ENCODE peak calls at places on chromosomes 6 and 20, in six cellular contexts. One of them, this sample, is unnamed.

GRCh38 chr20:47551841-47552240 is 50.2 kb downstream of the NCOA3 start:
- DNase-seq in BJ: no peak
- DNase-seq in heart left ventricle: no peak
- DNase-seq in astrocyte of the spinal cord: no peak
- DNase-seq in neural progenitor cell: no peak
- DNase-seq in PC-9: no peak
- DNase-seq in this sample: no peak

GRCh38 chr6:135289816-135290215 is 108.7 kb downstream of the MYB start:
- DNase-seq in astrocyte of the spinal cord: no peak
- DNase-seq in PC-9: no peak
- DNase-seq in neural progenitor cell: no peak
- DNase-seq in BJ: no peak
- DNase-seq in heart left ventricle: no peak
- DNase-seq in this sample: no peak

GRCh38 chr6:88919032-88919431 is 44.4 kb downstream of the RNGTT start:
- DNase-seq in BJ: no peak
- DNase-seq in PC-9: no peak
- DNase-seq in heart left ventricle: no peak
- DNase-seq in neural progenitor cell: no peak
- DNase-seq in astrocyte of the spinal cord: no peak
- DNase-seq in this sample: no peak

GRCh38 chr6:122153530-122153929 is 245.9 kb upstream of the HSF2 start:
- DNase-seq in heart left ventricle: no peak
- DNase-seq in neural progenitor cell: peak; percentile 23
- DNase-seq in astrocyte of the spinal cord: no peak
- DNase-seq in BJ: no peak
- DNase-seq in PC-9: no peak
- DNase-seq in this sample: no peak

GRCh38 chr20:23042270-23042669 is 7.2 kb downstream of the SSTR4 start:
- DNase-seq in astrocyte of the spinal cord: no peak
- DNase-seq in heart left ventricle: no peak
- DNase-seq in neural progenitor cell: peak; percentile 27
- DNase-seq in PC-9: no peak
- DNase-seq in BJ: no peak
- DNase-seq in this sample: no peak

GRCh38 chr20:11852801-11853200 is 64.9 kb upstream of the BTBD3 start:
- DNase-seq in PC-9: no peak
- DNase-seq in BJ: no peak
- DNase-seq in astrocyte of the spinal cord: no peak
- DNase-seq in neural progenitor cell: no peak
- DNase-seq in heart left ventricle: no peak
- DNase-seq in this sample: no peak

GRCh38 chr20:52552181-52552872 is 360.7 kb upstream of the ZFP64 start:
- DNase-seq in BJ: peak; percentile 26
- DNase-seq in PC-9: no peak
- DNase-seq in heart left ventricle: no peak
- DNase-seq in neural progenitor cell: no peak
- DNase-seq in astrocyte of the spinal cord: peak; percentile 35
- DNase-seq in this sample: no peak

GRCh38 chr6:137707038-137707589 is 159.9 kb upstream of the TNFAIP3 start:
- DNase-seq in BJ: no peak
- DNase-seq in heart left ventricle: no peak
- DNase-seq in astrocyte of the spinal cord: no peak
- DNase-seq in neural progenitor cell: no peak
- DNase-seq in PC-9: no peak
- DNase-seq in this sample: no peak

GRCh38 chr6:75135447-75135846 is 70.4 kb downstream of the COL12A1 start:
- DNase-seq in heart left ventricle: no peak
- DNase-seq in astrocyte of the spinal cord: no peak
- DNase-seq in BJ: peak; percentile 60
- DNase-seq in PC-9: no peak
- DNase-seq in neural progenitor cell: no peak
- DNase-seq in this sample: no peak

DNA sequence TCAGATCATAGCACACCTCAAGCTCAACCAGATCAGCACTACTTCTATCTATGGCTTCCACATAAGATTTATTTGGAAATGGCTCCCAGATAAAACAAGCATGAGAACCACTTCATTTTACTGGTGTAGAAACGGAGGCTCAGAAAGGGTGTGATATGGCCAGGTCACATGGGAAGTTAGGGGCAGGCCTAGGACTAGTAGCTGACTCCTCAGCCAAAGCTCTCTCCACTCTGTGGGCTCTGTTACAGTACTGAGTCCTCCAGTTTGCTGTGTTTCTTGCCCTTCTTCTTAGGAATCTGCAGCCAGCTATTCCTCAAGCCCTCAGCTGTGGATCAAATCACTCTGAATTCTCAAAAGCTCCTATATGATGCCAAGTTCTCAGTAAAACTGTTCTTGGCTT is 42.4 kb upstream of the ADGRF1 start:
- DNase-seq in heart left ventricle: no peak
- DNase-seq in BJ: no peak
- DNase-seq in PC-9: no peak
- DNase-seq in astrocyte of the spinal cord: no peak
- DNase-seq in neural progenitor cell: no peak
- DNase-seq in this sample: no peak
- TF ChIP-seq CTCF in heart left ventricle: no peak
- TF ChIP-seq CTCF in BJ: no peak
- TF ChIP-seq CTCF in PC-9: no peak
- TF ChIP-seq CTCF in astrocyte of the spinal cord: no peak
- TF ChIP-seq CTCF in neural progenitor cell: no peak
- TF ChIP-seq CTCF in this sample: no peak

GRCh38 chr6:3355011-3355357 is 96.2 kb downstream of the PSMG4 start:
- DNase-seq in neural progenitor cell: no peak
- DNase-seq in BJ: no peak
- DNase-seq in astrocyte of the spinal cord: no peak
- DNase-seq in PC-9: no peak
- DNase-seq in heart left ventricle: no peak
- DNase-seq in this sample: no peak

GRCh38 chr6:3357669-3358068 is 98.9 kb downstream of the PSMG4 start:
- DNase-seq in PC-9: no peak
- DNase-seq in BJ: no peak
- DNase-seq in neural progenitor cell: no peak
- DNase-seq in astrocyte of the spinal cord: no peak
- DNase-seq in heart left ventricle: no peak
- DNase-seq in this sample: no peak

GRCh38 chr6:3355358-3356055 is 96.8 kb downstream of the PSMG4 start:
- DNase-seq in PC-9: peak; percentile 34
- DNase-seq in neural progenitor cell: peak; percentile 48
- DNase-seq in BJ: no peak
- DNase-seq in astrocyte of the spinal cord: peak; percentile 62
- DNase-seq in heart left ventricle: no peak
- DNase-seq in this sample: no peak

GRCh38 chr6:3356824-3357420 is 98.2 kb downstream of the PSMG4 start:
- DNase-seq in BJ: no peak
- DNase-seq in astrocyte of the spinal cord: no peak
- DNase-seq in heart left ventricle: no peak
- DNase-seq in PC-9: no peak
- DNase-seq in neural progenitor cell: no peak
- DNase-seq in this sample: no peak

GRCh38 chr6:3356056-3356823 is 97.5 kb downstream of the PSMG4 start:
- DNase-seq in PC-9: peak; percentile 64
- DNase-seq in BJ: no peak
- DNase-seq in neural progenitor cell: peak; percentile 92
- DNase-seq in astrocyte of the spinal cord: peak; percentile 77
- DNase-seq in heart left ventricle: peak; percentile 73
- DNase-seq in this sample: peak; percentile 73
- H3K4me3 ChIP-seq in PC-9: peak overlapping the region; percentile 56
- H3K4me3 ChIP-seq in BJ: peak overlapping the region; percentile 35
- H3K4me3 ChIP-seq in neural progenitor cell: peak overlapping the region; percentile 4
- H3K4me3 ChIP-seq in astrocyte of the spinal cord: peak overlapping the region; percentile 34
- H3K4me3 ChIP-seq in heart left ventricle: peak overlapping the region; percentile 50
- H3K4me3 ChIP-seq in this sample: peak overlapping the region; percentile 55

GRCh38 chr6:45789238-45789637 is 226.4 kb downstream of the CLIC5 start:
- DNase-seq in PC-9: no peak
- DNase-seq in astrocyte of the spinal cord: no peak
- DNase-seq in neural progenitor cell: no peak
- DNase-seq in heart left ventricle: no peak
- DNase-seq in BJ: no peak
- DNase-seq in this sample: no peak
- TF ChIP-seq CTCF in PC-9: no peak
- TF ChIP-seq CTCF in astrocyte of the spinal cord: no peak
- TF ChIP-seq CTCF in neural progenitor cell: no peak
- TF ChIP-seq CTCF in heart left ventricle: no peak
- TF ChIP-seq CTCF in BJ: no peak
- TF ChIP-seq CTCF in this sample: peak; percentile 1

GRCh38 chr20:1185781-1186334 is 1.1 kb upstream of the TMEM74B start:
- DNase-seq in BJ: no peak
- DNase-seq in astrocyte of the spinal cord: peak; percentile 7
- DNase-seq in PC-9: peak; percentile 56
- DNase-seq in neural progenitor cell: peak; percentile 83
- DNase-seq in heart left ventricle: no peak
- DNase-seq in this sample: peak; percentile 57

GRCh38 chr20:1185316-1185741 is 548 bp upstream of the TMEM74B start:
- DNase-seq in heart left ventricle: no peak
- DNase-seq in BJ: no peak
- DNase-seq in PC-9: peak; percentile 23
- DNase-seq in neural progenitor cell: peak; percentile 65
- DNase-seq in astrocyte of the spinal cord: no peak
- DNase-seq in this sample: no peak

GRCh38 chr20:1183153-1183552 is 1.6 kb downstream of the TMEM74B start:
- DNase-seq in PC-9: no peak
- DNase-seq in astrocyte of the spinal cord: no peak
- DNase-seq in heart left ventricle: no peak
- DNase-seq in BJ: no peak
- DNase-seq in neural progenitor cell: no peak
- DNase-seq in this sample: no peak

GRCh38 chr20:1184260-1184637 is 532 bp downstream of the TMEM74B start:
- DNase-seq in neural progenitor cell: no peak
- DNase-seq in BJ: no peak
- DNase-seq in PC-9: no peak
- DNase-seq in astrocyte of the spinal cord: no peak
- DNase-seq in heart left ventricle: no peak
- DNase-seq in this sample: no peak

GRCh38 chr20:1184638-1185315 is at the start of gene TMEM74B:
- DNase-seq in PC-9: no peak
- DNase-seq in heart left ventricle: no peak
- DNase-seq in neural progenitor cell: peak; percentile 50
- DNase-seq in astrocyte of the spinal cord: no peak
- DNase-seq in BJ: no peak
- DNase-seq in this sample: no peak
- H3K4me3 ChIP-seq in PC-9: peak within 1 kb of the TSS; percentile 11
- H3K4me3 ChIP-seq in heart left ventricle: peak within 1 kb of the TSS; percentile 60
- H3K4me3 ChIP-seq in neural progenitor cell: peak within 1 kb of the TSS; percentile 75
- H3K4me3 ChIP-seq in astrocyte of the spinal cord: peak within 1 kb of the TSS; percentile 27
- H3K4me3 ChIP-seq in BJ: peak within 1 kb of the TSS; percentile 35
- H3K4me3 ChIP-seq in this sample: peak within 1 kb of the TSS; percentile 11

DNA sequence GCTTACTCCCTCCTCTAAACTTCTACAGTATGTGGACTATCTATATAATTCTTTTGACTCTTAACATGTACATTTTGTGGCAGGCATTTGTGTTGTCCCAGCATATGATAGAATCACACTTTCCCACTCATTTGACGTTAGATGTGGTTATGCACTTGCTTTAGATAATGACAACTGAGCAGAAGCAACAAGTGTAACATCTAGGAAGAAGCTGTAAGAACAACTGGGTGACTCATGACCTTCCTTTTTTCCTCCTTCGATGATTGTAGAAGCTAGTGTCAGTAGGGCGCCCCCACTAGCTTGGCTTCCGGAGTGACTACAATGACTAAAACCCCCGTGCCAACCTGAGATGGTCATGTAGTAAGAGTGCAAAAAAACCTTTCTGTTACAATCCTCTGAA is 74.6 kb upstream of the CEP85L start:
- DNase-seq in PC-9: no peak
- DNase-seq in BJ: no peak
- DNase-seq in astrocyte of the spinal cord: no peak
- DNase-seq in heart left ventricle: no peak
- DNase-seq in neural progenitor cell: no peak
- DNase-seq in this sample: peak; percentile 21
- TF ChIP-seq CTCF in PC-9: no peak
- TF ChIP-seq CTCF in BJ: no peak
- TF ChIP-seq CTCF in astrocyte of the spinal cord: no peak
- TF ChIP-seq CTCF in heart left ventricle: no peak
- TF ChIP-seq CTCF in neural progenitor cell: no peak
- TF ChIP-seq CTCF in this sample: no peak

GRCh38 chr6:30071081-30071818 is 4.3 kb downstream of the PPP1R11 start:
- DNase-seq in heart left ventricle: peak; percentile 77
- DNase-seq in astrocyte of the spinal cord: peak; percentile 19
- DNase-seq in BJ: no peak
- DNase-seq in neural progenitor cell: peak; percentile 65
- DNase-seq in PC-9: no peak
- DNase-seq in this sample: no peak
- H3K4me3 ChIP-seq in heart left ventricle: peak overlapping the region; percentile 39
- H3K4me3 ChIP-seq in astrocyte of the spinal cord: no peak overlapping the region
- H3K4me3 ChIP-seq in BJ: no peak overlapping the region
- H3K4me3 ChIP-seq in neural progenitor cell: peak overlapping the region; percentile 36
- H3K4me3 ChIP-seq in PC-9: no peak overlapping the region
- H3K4me3 ChIP-seq in this sample: no peak overlapping the region

GRCh38 chr6:82331031-82331773 is 32.4 kb upstream of the TPBG start:
- DNase-seq in heart left ventricle: no peak
- DNase-seq in astrocyte of the spinal cord: peak; percentile 40
- DNase-seq in neural progenitor cell: peak; percentile 37
- DNase-seq in PC-9: peak; percentile 30
- DNase-seq in BJ: peak; percentile 49
- DNase-seq in this sample: peak; percentile 42
- TF ChIP-seq CTCF in heart left ventricle: peak; percentile 14
- TF ChIP-seq CTCF in astrocyte of the spinal cord: peak; percentile 53
- TF ChIP-seq CTCF in neural progenitor cell: no peak
- TF ChIP-seq CTCF in PC-9: no peak
- TF ChIP-seq CTCF in BJ: peak; percentile 49
- TF ChIP-seq CTCF in this sample: peak; percentile 38

GRCh38 chr6:4351506-4351852 is 216.1 kb upstream of the ECI2 start:
- DNase-seq in PC-9: no peak
- DNase-seq in neural progenitor cell: no peak
- DNase-seq in astrocyte of the spinal cord: no peak
- DNase-seq in BJ: no peak
- DNase-seq in heart left ventricle: no peak
- DNase-seq in this sample: no peak
- H3K4me3 ChIP-seq in PC-9: peak overlapping the region; percentile 56
- H3K4me3 ChIP-seq in neural progenitor cell: no peak overlapping the region
- H3K4me3 ChIP-seq in astrocyte of the spinal cord: no peak overlapping the region
- H3K4me3 ChIP-seq in BJ: peak overlapping the region; percentile 18
- H3K4me3 ChIP-seq in heart left ventricle: peak overlapping the region; percentile 7
- H3K4me3 ChIP-seq in this sample: no peak overlapping the region

This sample was measured in GM12865.